ENCODE peak calls at places on chromosomes 4 and X, in six cellular contexts. W is anterior cingulate cortex; S is central memory CD8-positive, alpha-beta T cell; P is left lung; E is fibroblast of the aortic adventitia; D is IMR-90. U is an unnamed sample.

GRCh38 chr4:160026720-160027119 is 923.8 kb downstream of the RAPGEF2 start:
- DNase-seq in W (no peak), S (no peak), P (no peak), E (no peak), D (no peak), U (no peak)

GRCh38 chrX:129961180-129962083 is 21.0 kb upstream of the BCORL1 start:
- DNase-seq in W (no peak), S (peak), P (peak), E (no peak), D (no peak), U (no peak)

GRCh38 chrX:1534321-1535168 is 2.4 kb downstream of the P2RY8 start:
- DNase-seq in W (no peak), S (peak), P (no peak), E (no peak), D (no peak), U (no peak)

GRCh38 chr4:148170408-148171385 is 271.5 kb downstream of the NR3C2 start:
- DNase-seq in W (no peak), S (no peak), P (no peak), E (no peak), D (no peak), U (no peak)

GRCh38 chr4:157221895-157222763 is 1.6 kb downstream of the GRIA2 start:
- DNase-seq in W (peak), S (no peak), P (peak), E (peak), D (no peak), U (no peak)

GRCh38 chr4:103036169-103036568 is 16.7 kb upstream of the SLC9B1 start:
- DNase-seq in W (no peak), S (no peak), P (no peak), E (no peak), D (no peak), U (no peak)

GRCh38 chr4:79598214-79598613 is 190.2 kb upstream of the GK2 start:
- DNase-seq in W (no peak), S (no peak), P (no peak), E (no peak), D (no peak), U (no peak)

GRCh38 chr4:97457253-97457652 is 686.0 kb downstream of the STPG2 start:
- DNase-seq in W (no peak), S (no peak), P (no peak), E (no peak), D (no peak), U (no peak)

GRCh38 chrX:33149580-33149979 is 61.8 kb downstream of the DMD start:
- DNase-seq in W (no peak), S (no peak), P (no peak), E (no peak), D (no peak), U (no peak)

GRCh38 chrX:101287402-101287801 is 3.7 kb downstream of the TAF7L start:
- DNase-seq in W (no peak), S (no peak), P (no peak), E (peak), D (peak), U (peak)

GRCh38 chr4:89101256-89102161 is 9.8 kb upstream of the TIGD2 start:
- DNase-seq in W (no peak), S (no peak), P (no peak), E (no peak), D (no peak), U (no peak)

GRCh38 chr4:87498446-87498900 is 30.7 kb downstream of the SPARCL1 start:
- DNase-seq in W (no peak), S (no peak), P (no peak), E (peak), D (peak), U (peak)

GRCh38 chr4:124028172-124028571 is 631.6 kb downstream of the SPRY1 start:
- DNase-seq in W (no peak), S (no peak), P (no peak), E (peak), D (peak), U (no peak)

GRCh38 chr4:170089274-170089742 is 448 bp downstream of the AADAT start:
- DNase-seq in W (peak), S (no peak), P (peak), E (peak), D (peak), U (peak)

GRCh38 chr4:13876151-13876550 is 248.6 kb upstream of the BOD1L1 start:
- DNase-seq in W (no peak), S (no peak), P (no peak), E (no peak), D (no peak), U (no peak)

GRCh38 chrX:39309721-39310152 is 508.5 kb downstream of the MID1IP1 start:
- DNase-seq in W (no peak), S (no peak), P (no peak), E (no peak), D (no peak), U (no peak)

GRCh38 chrX:112053169-112053568 is 29.4 kb downstream of the TRPC5 start:
- DNase-seq in W (no peak), S (no peak), P (no peak), E (no peak), D (no peak), U (no peak)

GRCh38 chr4:175953960-175954521 is 111.6 kb upstream of the WDR17 start:
- DNase-seq in W (no peak), S (no peak), P (no peak), E (no peak), D (no peak), U (no peak)

U was measured in fibroblast of gingiva.